ENCODE peak calls at places on chromosomes 1 and 21, in five cellular contexts. I, E, X, Y and M are unnamed samples.

GRCh38 chr21:41663805-41664788 is 102.8 kb downstream of the RIPK4 start:
- DNase-seq in X (no peak), Y (peak; percentile 82), I (no peak), E (no peak), M (no peak)

GRCh38 chr1:91245437-91245836 is 159.2 kb downstream of the HFM1 start:
- DNase-seq in X (no peak), Y (no peak), I (no peak), E (no peak), M (no peak)

GRCh38 chr1:152044386-152044785 is 7.6 kb upstream of the S100A11 start:
- DNase-seq in I (no peak), Y (no peak), E (no peak), X (no peak), M (no peak)

GRCh38 chr1:154972213-154972516 is 1.6 kb upstream of the SHC1 start:
- DNase-seq in E (no peak), X (no peak), I (no peak), Y (no peak), M (no peak)

GRCh38 chr21:16842716-16843115 is 670.1 kb upstream of the CXADR start:
- DNase-seq in Y (no peak), E (no peak), X (no peak), I (no peak), M (no peak)

GRCh38 chr1:202577381-202577780 is 132.9 kb downstream of the SYT2 start:
- DNase-seq in X (no peak), I (no peak), E (no peak), Y (no peak), M (no peak)

GRCh38 chr1:2321258-2321657 is 70.1 kb downstream of the MORN1 start:
- DNase-seq in E (no peak), I (no peak), X (no peak), Y (no peak), M (no peak)

GRCh38 chr1:186535388-186536133 is 74.6 kb upstream of the PDC start:
- DNase-seq in Y (peak; percentile 98), E (no peak), X (peak; percentile 34), I (no peak), M (no peak)

GRCh38 chr21:40602105-40602504 is 244.9 kb downstream of the DSCAM start:
- DNase-seq in Y (no peak), E (no peak), X (no peak), I (no peak), M (no peak)

GRCh38 chr21:21174676-21175075 is 176.5 kb downstream of the NCAM2 start:
- DNase-seq in X (no peak), E (no peak), Y (no peak), I (no peak), M (no peak)

GRCh38 chr1:28755701-28756100 is 19.0 kb downstream of the YTHDF2 start:
- DNase-seq in X (no peak), Y (no peak), I (no peak), E (no peak), M (no peak)

GRCh38 chr1:24769656-24770651 is 24.7 kb downstream of the CLIC4 start:
- DNase-seq in Y (peak; percentile 97), E (no peak), X (peak; percentile 64), I (no peak), M (peak; percentile 29)

GRCh38 chr1:68301538-68301937 is 69.2 kb upstream of the WLS start:
- DNase-seq in X (no peak), E (no peak), I (no peak), Y (peak; percentile 25), M (no peak)

GRCh38 chr1:65872258-65872657 is 79.6 kb downstream of the PDE4B start:
- DNase-seq in I (no peak), X (no peak), Y (no peak), E (no peak), M (no peak)

GRCh38 chr1:220880726-220881506 is 1.7 kb downstream of the HLX start:
- DNase-seq in X (peak; percentile 79), I (peak; percentile 52), E (no peak), Y (no peak), M (no peak)

GRCh38 chr1:186146971-186147370 is 228.1 kb downstream of the TPR start:
- DNase-seq in Y (no peak), I (no peak), X (no peak), E (no peak), M (no peak)

GRCh38 chr1:244964112-244964971 is 100.0 kb upstream of the HNRNPU start:
- DNase-seq in I (peak; percentile 31), X (peak; percentile 64), Y (peak; percentile 92), E (no peak), M (peak; percentile 17)